ENCODE peak calls at places on chromosomes 6 and 20, in seven cellular contexts. One of them, this sample, is unnamed. For H3K4me1 and H3K9me3, the result is how much of the 10 kb centered on the place peaks cover.

GRCh38 chr6:152897807-152898399 is 84.9 kb downstream of the FBXO5 start:
- DNase-seq in tibial artery: peak
- DNase-seq in right atrium auricular region: peak
- DNase-seq in astrocyte: peak
- DNase-seq in transverse colon: peak
- DNase-seq in breast epithelium: peak
- DNase-seq in ovary: peak
- DNase-seq in this sample: peak

GRCh38 chr6:37438912-37439311 is 5.9 kb downstream of the CMTR1 start:
- DNase-seq in transverse colon: no peak
- DNase-seq in astrocyte: no peak
- DNase-seq in tibial artery: no peak
- DNase-seq in ovary: no peak
- DNase-seq in breast epithelium: no peak
- DNase-seq in right atrium auricular region: no peak
- DNase-seq in this sample: no peak

GRCh38 chr6:147117009-147117408 is 87.2 kb upstream of the STXBP5 start:
- DNase-seq in right atrium auricular region: no peak
- DNase-seq in transverse colon: no peak
- DNase-seq in ovary: no peak
- DNase-seq in breast epithelium: no peak
- DNase-seq in astrocyte: no peak
- DNase-seq in tibial artery: no peak
- DNase-seq in this sample: no peak

GRCh38 chr6:609905-610304 is 47.0 kb downstream of the HUS1B start:
- DNase-seq in ovary: no peak
- DNase-seq in astrocyte: no peak
- DNase-seq in breast epithelium: no peak
- DNase-seq in right atrium auricular region: no peak
- DNase-seq in tibial artery: no peak
- DNase-seq in transverse colon: no peak
- DNase-seq in this sample: no peak

GRCh38 chr6:151387581-151387980 is 3.8 kb downstream of the ZBTB2 start:
- DNase-seq in transverse colon: no peak
- DNase-seq in astrocyte: peak
- DNase-seq in tibial artery: no peak
- DNase-seq in right atrium auricular region: no peak
- DNase-seq in breast epithelium: no peak
- DNase-seq in ovary: no peak
- DNase-seq in this sample: no peak

GRCh38 chr6:124203106-124203811 is 399.6 kb downstream of the NKAIN2 start:
- DNase-seq in tibial artery: no peak
- DNase-seq in right atrium auricular region: no peak
- DNase-seq in breast epithelium: no peak
- DNase-seq in transverse colon: no peak
- DNase-seq in astrocyte: peak
- DNase-seq in ovary: no peak
- DNase-seq in this sample: no peak

GRCh38 chr20:58065508-58066361 is 162.7 kb downstream of the ANKRD60 start:
- DNase-seq in tibial artery: no peak
- DNase-seq in breast epithelium: no peak
- DNase-seq in ovary: no peak
- DNase-seq in transverse colon: no peak
- DNase-seq in right atrium auricular region: peak
- DNase-seq in astrocyte: peak
- DNase-seq in this sample: no peak

GRCh38 chr20:361562-361961 is 14.7 kb downstream of the NRSN2 start:
- DNase-seq in astrocyte: no peak
- DNase-seq in tibial artery: no peak
- DNase-seq in transverse colon: no peak
- DNase-seq in ovary: no peak
- DNase-seq in right atrium auricular region: no peak
- DNase-seq in breast epithelium: no peak
- DNase-seq in this sample: no peak

GRCh38 chr6:79421707-79422484 is 115.3 kb downstream of the LCA5 start:
- DNase-seq in breast epithelium: no peak
- DNase-seq in right atrium auricular region: no peak
- DNase-seq in tibial artery: no peak
- DNase-seq in ovary: no peak
- DNase-seq in transverse colon: no peak
- DNase-seq in astrocyte: peak
- DNase-seq in this sample: no peak

GRCh38 chr6:110884321-110884720 is 9.7 kb downstream of the AMD1 start:
- DNase-seq in breast epithelium: no peak
- DNase-seq in astrocyte: no peak
- DNase-seq in tibial artery: no peak
- DNase-seq in ovary: no peak
- DNase-seq in transverse colon: no peak
- DNase-seq in right atrium auricular region: no peak
- DNase-seq in this sample: no peak

GRCh38 chr6:110881929-110882629 is 7.5 kb downstream of the AMD1 start:
- DNase-seq in ovary: no peak
- DNase-seq in transverse colon: no peak
- DNase-seq in astrocyte: no peak
- DNase-seq in right atrium auricular region: no peak
- DNase-seq in breast epithelium: no peak
- DNase-seq in tibial artery: no peak
- DNase-seq in this sample: no peak

GRCh38 chr6:110880651-110881050 is 6.1 kb downstream of the AMD1 start:
- DNase-seq in breast epithelium: no peak
- DNase-seq in ovary: no peak
- DNase-seq in tibial artery: no peak
- DNase-seq in astrocyte: no peak
- DNase-seq in right atrium auricular region: no peak
- DNase-seq in transverse colon: no peak
- DNase-seq in this sample: no peak

GRCh38 chr6:110885526-110885925 is 10.9 kb downstream of the AMD1 start:
- DNase-seq in right atrium auricular region: no peak
- DNase-seq in tibial artery: no peak
- DNase-seq in breast epithelium: no peak
- DNase-seq in transverse colon: no peak
- DNase-seq in astrocyte: no peak
- DNase-seq in ovary: no peak
- DNase-seq in this sample: no peak

DNA sequence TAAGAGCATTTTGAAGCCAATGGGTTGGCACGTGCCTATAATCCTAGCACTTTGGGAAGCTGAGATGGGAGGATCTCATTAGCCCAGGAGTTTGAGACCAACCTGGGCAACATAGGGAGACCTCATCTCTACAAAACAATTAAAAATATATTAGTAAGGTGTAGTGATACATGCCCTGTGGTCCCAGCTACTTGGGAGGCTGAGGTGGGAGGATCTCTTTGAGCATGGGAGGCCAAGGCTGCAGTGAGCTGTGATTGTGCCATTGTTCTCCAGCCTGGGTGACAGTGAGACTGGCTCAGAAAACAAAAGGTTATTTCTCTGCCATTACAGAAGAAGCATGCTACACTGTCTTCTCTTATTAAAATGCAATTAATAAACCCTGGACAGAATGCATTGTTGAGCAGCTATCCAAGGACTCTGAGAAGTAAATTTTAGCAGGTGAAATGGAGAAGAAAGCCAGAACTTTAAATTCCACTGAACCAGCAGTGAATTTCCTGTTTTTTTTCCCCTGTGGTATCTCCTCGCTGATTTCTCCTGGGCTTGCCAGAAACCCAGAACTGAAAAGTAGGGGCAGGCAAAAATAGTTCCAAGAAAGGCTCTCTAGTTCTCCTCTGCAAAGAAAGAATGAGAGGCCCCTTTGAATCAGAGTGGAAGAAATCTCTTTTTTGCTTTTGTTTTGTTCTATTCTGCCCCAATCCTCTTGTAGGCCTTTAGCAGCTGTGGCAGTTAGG is 8.4 kb downstream of the AMD1 start:
- DNase-seq in ovary: no peak
- DNase-seq in tibial artery: no peak
- DNase-seq in breast epithelium: no peak
- DNase-seq in right atrium auricular region: no peak
- DNase-seq in transverse colon: no peak
- DNase-seq in astrocyte: no peak
- DNase-seq in this sample: no peak
- H3K4me1 ChIP-seq in ovary: under half
- H3K4me1 ChIP-seq in tibial artery: under half
- H3K4me1 ChIP-seq in breast epithelium: under half
- H3K4me1 ChIP-seq in right atrium auricular region: half or more
- H3K4me1 ChIP-seq in transverse colon: under half
- H3K4me1 ChIP-seq in astrocyte: under half
- H3K4me1 ChIP-seq in this sample: under half

GRCh38 chr20:60486345-60486744 is 528.1 kb downstream of the CDH26 start:
- DNase-seq in tibial artery: no peak
- DNase-seq in right atrium auricular region: no peak
- DNase-seq in transverse colon: no peak
- DNase-seq in astrocyte: no peak
- DNase-seq in breast epithelium: no peak
- DNase-seq in ovary: no peak
- DNase-seq in this sample: no peak
- H3K9me3 ChIP-seq in tibial artery: under half
- H3K9me3 ChIP-seq in right atrium auricular region: under half
- H3K9me3 ChIP-seq in transverse colon: under half
- H3K9me3 ChIP-seq in astrocyte: under half
- H3K9me3 ChIP-seq in breast epithelium: under half
- H3K9me3 ChIP-seq in ovary: under half
- H3K9me3 ChIP-seq in this sample: under half

DNA sequence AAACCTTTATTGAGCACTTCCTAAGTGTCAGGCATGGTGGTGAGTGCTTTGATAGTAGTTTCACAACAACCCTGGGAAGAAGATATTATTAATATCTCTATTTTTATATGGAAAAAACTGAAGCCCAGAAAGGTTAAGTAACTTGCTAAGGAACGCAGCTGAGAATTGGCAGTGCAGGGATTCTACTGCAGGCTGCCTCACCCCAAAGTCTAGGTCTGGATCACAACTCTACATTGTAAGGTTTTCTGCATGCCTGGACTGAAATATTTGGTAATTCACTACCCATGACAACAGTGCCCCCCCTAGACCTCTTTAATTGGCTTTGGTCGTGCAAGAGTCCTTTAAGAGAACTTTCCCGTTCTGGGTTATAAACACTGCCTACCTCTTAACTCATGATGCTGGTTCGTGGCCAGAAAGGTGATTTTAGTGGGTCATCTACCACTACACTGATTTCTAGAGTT is 67.1 kb upstream of the KCNQ5 start:
- DNase-seq in astrocyte: peak
- DNase-seq in breast epithelium: no peak
- DNase-seq in tibial artery: no peak
- DNase-seq in right atrium auricular region: no peak
- DNase-seq in ovary: no peak
- DNase-seq in transverse colon: no peak
- DNase-seq in this sample: no peak
- TF ChIP-seq CTCF in astrocyte: no peak
- TF ChIP-seq CTCF in breast epithelium: no peak
- TF ChIP-seq CTCF in tibial artery: no peak
- TF ChIP-seq CTCF in right atrium auricular region: no peak
- TF ChIP-seq CTCF in ovary: no peak
- TF ChIP-seq CTCF in transverse colon: no peak
- TF ChIP-seq CTCF in this sample: no peak

GRCh38 chr20:59482581-59483187 is 121.7 kb upstream of the PHACTR3 start:
- DNase-seq in tibial artery: no peak
- DNase-seq in right atrium auricular region: no peak
- DNase-seq in transverse colon: no peak
- DNase-seq in astrocyte: no peak
- DNase-seq in breast epithelium: no peak
- DNase-seq in ovary: no peak
- DNase-seq in this sample: no peak
- H3K4me1 ChIP-seq in tibial artery: under half
- H3K4me1 ChIP-seq in right atrium auricular region: under half
- H3K4me1 ChIP-seq in transverse colon: under half
- H3K4me1 ChIP-seq in astrocyte: under half
- H3K4me1 ChIP-seq in breast epithelium: under half
- H3K4me1 ChIP-seq in ovary: under half
- H3K4me1 ChIP-seq in this sample: under half

DNA sequence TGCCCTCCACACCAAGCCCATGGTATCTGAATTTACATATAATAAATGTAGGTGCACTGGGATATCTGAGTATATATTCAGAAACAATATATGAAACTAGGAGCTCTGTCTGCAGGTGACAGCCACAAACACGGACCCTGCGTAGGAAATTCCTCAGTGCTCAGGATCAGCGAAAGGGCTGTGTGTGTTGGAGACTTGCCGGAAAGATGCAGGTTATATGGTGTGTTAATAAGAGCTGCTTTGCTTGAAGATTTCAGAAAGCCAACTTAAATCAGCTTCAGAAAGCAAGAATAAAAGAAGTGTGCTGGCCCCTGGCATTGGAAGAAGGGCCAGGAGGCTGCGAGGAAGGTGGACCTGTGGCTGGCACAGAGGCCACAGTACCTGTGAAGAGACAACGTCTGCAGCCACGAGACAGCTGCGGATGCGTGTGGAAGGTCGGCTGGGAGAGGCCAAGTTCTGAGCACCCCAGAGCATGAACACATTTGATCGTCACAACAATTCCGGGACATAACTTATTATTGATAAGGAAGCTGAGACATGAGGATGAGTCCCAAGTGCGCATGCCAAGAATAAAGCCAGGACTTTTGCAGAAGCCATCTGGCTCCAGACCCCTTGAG is 183.2 kb downstream of the DLL1 start:
- DNase-seq in ovary: no peak
- DNase-seq in breast epithelium: peak
- DNase-seq in tibial artery: peak
- DNase-seq in astrocyte: no peak
- DNase-seq in right atrium auricular region: peak
- DNase-seq in transverse colon: no peak
- DNase-seq in this sample: peak
- H3K9me3 ChIP-seq in ovary: under half
- H3K9me3 ChIP-seq in breast epithelium: under half
- H3K9me3 ChIP-seq in tibial artery: under half
- H3K9me3 ChIP-seq in astrocyte: under half
- H3K9me3 ChIP-seq in right atrium auricular region: under half
- H3K9me3 ChIP-seq in transverse colon: under half
- H3K9me3 ChIP-seq in this sample: under half

DNA sequence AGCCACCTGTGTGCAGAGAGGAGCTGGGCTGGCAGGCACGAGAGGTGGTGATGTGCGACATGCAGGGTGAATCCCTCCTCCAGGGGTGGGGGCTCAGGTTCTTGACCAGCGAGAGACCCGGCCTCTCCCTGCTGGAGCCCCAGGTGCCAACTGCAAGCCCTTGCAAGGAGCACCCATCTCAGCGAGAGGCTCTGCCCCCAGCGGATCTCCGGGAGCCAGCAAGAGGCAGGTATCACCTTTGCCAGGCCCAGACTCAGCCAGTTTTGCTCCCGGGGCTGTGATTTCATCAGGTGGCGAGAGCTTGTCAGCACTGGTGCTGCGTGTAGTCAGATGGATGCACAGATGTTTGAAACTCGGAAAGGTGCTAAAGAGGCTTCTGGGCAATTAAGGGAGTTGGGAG is 87.7 kb downstream of the TFAP2C start:
- DNase-seq in breast epithelium: peak
- DNase-seq in tibial artery: no peak
- DNase-seq in ovary: no peak
- DNase-seq in right atrium auricular region: no peak
- DNase-seq in transverse colon: no peak
- DNase-seq in astrocyte: no peak
- DNase-seq in this sample: no peak
- TF ChIP-seq CTCF in breast epithelium: peak
- TF ChIP-seq CTCF in tibial artery: no peak
- TF ChIP-seq CTCF in ovary: no peak
- TF ChIP-seq CTCF in right atrium auricular region: no peak
- TF ChIP-seq CTCF in transverse colon: no peak
- TF ChIP-seq CTCF in astrocyte: no peak
- TF ChIP-seq CTCF in this sample: no peak

GRCh38 chr6:20408851-20409250 is 7.2 kb downstream of the E2F3 start:
- DNase-seq in right atrium auricular region: no peak
- DNase-seq in tibial artery: no peak
- DNase-seq in breast epithelium: no peak
- DNase-seq in transverse colon: no peak
- DNase-seq in astrocyte: no peak
- DNase-seq in ovary: no peak
- DNase-seq in this sample: no peak
- H3K4me1 ChIP-seq in right atrium auricular region: under half
- H3K4me1 ChIP-seq in tibial artery: under half
- H3K4me1 ChIP-seq in breast epithelium: under half
- H3K4me1 ChIP-seq in transverse colon: under half
- H3K4me1 ChIP-seq in astrocyte: under half
- H3K4me1 ChIP-seq in ovary: under half
- H3K4me1 ChIP-seq in this sample: under half